ENCODE peak calls at places on chromosomes 12 and 14, in five cellular contexts. Q is right lobe of liver, E is adrenal gland, I is testis, P is sigmoid colon. C is an unnamed sample.

GRCh38 chr14:70904376-70904775 is 2.9 kb upstream of the PCNX1 start:
- DNase-seq in Q (no peak), E (no peak), I (no peak), P (no peak), C (no peak)

GRCh38 chr12:128570191-128571065 is 253.3 kb downstream of the SLC15A4 start:
- DNase-seq in Q (no peak), E (no peak), I (no peak), P (no peak), C (no peak)

GRCh38 chr14:23539209-23539866 is 12.2 kb downstream of the ZFHX2 start:
- DNase-seq in Q (no peak), E (no peak), I (peak), P (no peak), C (no peak)

GRCh38 chr14:106044949-106045596 is 518.7 kb downstream of the TMEM121 start:
- DNase-seq in Q (peak), E (no peak), I (peak), P (no peak), C (peak)

GRCh38 chr12:39884616-39885125 is 221.2 kb downstream of the SLC2A13 start:
- DNase-seq in Q (no peak), E (no peak), I (no peak), P (no peak), C (no peak)

GRCh38 chr12:132600048-132601032 is 10.0 kb downstream of the LRCOL1 start:
- DNase-seq in Q (peak), E (peak), I (peak), P (peak), C (peak)

GRCh38 chr14:68596701-68597100 is 196.2 kb downstream of the ZFP36L1 start:
- DNase-seq in Q (no peak), E (no peak), I (no peak), P (no peak), C (no peak)

GRCh38 chr14:103626150-103626850 is 2.7 kb upstream of the KLC1 start:
- DNase-seq in Q (no peak), E (no peak), I (no peak), P (no peak), C (no peak)

GRCh38 chr14:33794791-33795300 is 156.0 kb downstream of the EGLN3 start:
- DNase-seq in Q (no peak), E (no peak), I (no peak), P (no peak), C (no peak)

GRCh38 chr14:103194256-103195045 is 71.2 kb downstream of the TNFAIP2 start:
- DNase-seq in Q (no peak), E (no peak), I (no peak), P (peak), C (no peak)

GRCh38 chr14:32564591-32564990 is 235.5 kb downstream of the AKAP6 start:
- DNase-seq in Q (no peak), E (no peak), I (no peak), P (no peak), C (no peak)

GRCh38 chr12:40351976-40352375 is 127.2 kb downstream of the LRRK2 start:
- DNase-seq in Q (no peak), E (no peak), I (no peak), P (no peak), C (no peak)

GRCh38 chr14:86057018-86057667 is 527.2 kb downstream of the FLRT2 start:
- DNase-seq in Q (no peak), E (peak), I (peak), P (no peak), C (no peak)

GRCh38 chr14:89325959-89326358 is 91.1 kb downstream of the FOXN3 start:
- DNase-seq in Q (no peak), E (no peak), I (no peak), P (no peak), C (no peak)

GRCh38 chr14:68862954-68863594 is 70.2 kb upstream of the ZFP36L1 start:
- DNase-seq in Q (peak), E (peak), I (peak), P (peak), C (peak)

GRCh38 chr12:52121848-52122838 is 42.6 kb downstream of the SMIM41 start:
- DNase-seq in Q (peak), E (peak), I (peak), P (peak), C (peak)

GRCh38 chr14:31968912-31969311 is 108.2 kb upstream of the ARHGAP5 start:
- DNase-seq in Q (no peak), E (no peak), I (no peak), P (no peak), C (no peak)

GRCh38 chr12:57430931-57431566 is at the start of gene R3HDM2:
- DNase-seq in Q (peak), E (peak), I (peak), P (peak), C (peak)
- TF ChIP-seq POLR2A in Q (peak), E (peak), I (peak), P (peak), C (peak)

GRCh38 chr12:51049525-51049924 is 1.4 kb downstream of the LETMD1 start:
- DNase-seq in Q (no peak), E (no peak), I (no peak), P (no peak), C (no peak)

GRCh38 chr12:51051787-51052186 is 3.7 kb downstream of the LETMD1 start:
- DNase-seq in Q (no peak), E (no peak), I (no peak), P (no peak), C (no peak)

GRCh38 chr12:51048601-51049369 is 658 bp downstream of the LETMD1 start:
- DNase-seq in Q (no peak), E (no peak), I (no peak), P (no peak), C (no peak)

GRCh38 chr12:51047655-51048540 is at the start of gene LETMD1:
- DNase-seq in Q (peak), E (peak), I (peak), P (peak), C (peak)
- TF ChIP-seq POLR2A in Q (peak), E (peak), I (no peak), P (peak), C (peak)

DNA sequence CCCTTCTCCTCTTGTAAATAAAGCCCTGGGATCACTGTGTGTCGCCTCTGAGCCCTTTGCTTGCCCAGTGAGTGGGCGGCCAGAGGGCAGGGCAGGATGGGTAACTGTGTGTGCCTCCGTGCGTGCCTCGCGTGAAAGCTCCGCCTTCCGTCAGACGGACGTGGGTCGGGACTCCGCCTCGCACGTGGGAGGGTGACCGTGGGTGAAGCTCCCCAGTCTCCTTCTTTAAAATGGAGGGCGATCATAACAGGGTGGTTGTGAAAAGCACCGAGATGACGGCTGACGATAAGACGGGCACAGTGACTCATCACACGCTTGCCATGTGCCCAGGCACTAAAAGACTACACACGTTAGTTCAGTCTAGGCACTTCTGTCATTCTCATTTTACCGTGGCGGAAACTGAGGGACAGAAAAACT is 9.2 kb downstream of the PHB2 start:
- DNase-seq in Q (peak), E (peak), I (peak), P (peak), C (no peak)
- TF ChIP-seq POLR2A in Q (peak), E (peak), I (no peak), P (no peak), C (no peak)

DNA sequence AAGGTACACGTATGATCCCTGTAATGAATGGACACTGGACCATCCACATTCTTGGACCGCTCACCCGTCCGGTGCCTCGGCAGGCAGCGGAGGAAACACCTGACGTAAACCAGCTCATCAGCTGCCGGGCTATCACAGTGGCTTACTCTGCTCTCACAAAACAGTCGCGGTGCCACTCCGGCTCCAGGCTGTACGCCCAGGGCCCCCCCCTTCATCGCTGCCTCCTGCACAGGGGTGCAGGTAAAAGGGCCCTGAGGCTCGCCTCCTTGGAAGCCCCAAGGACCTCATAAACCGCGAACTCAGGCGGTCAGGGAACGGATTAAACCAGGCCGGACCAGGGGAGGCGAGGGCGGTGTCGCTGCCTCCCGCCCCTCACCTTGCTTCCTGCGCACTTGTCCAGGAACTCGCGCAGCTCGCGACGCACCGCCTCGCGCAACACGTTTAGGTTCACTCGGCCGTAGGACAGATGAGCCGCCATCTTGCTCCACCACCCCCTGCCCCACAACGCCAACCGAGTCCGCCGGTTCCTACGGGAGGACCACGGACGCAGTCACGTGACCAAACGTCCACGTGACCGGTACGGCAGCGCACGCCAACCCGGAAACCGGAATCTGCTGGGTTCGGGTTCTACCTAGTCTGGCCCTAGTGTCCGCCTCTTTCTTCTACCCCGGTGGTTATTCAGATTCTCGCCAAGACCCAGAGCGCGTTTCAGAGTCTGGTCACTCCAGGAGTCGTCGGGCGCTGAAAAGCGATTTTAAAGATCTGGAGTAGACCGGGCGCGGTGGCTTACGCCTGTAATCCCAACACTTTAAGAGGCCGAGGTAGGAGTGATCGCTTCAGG is at the start of gene VPS33A:
- DNase-seq in Q (peak), E (peak), I (peak), P (peak), C (peak)
- TF ChIP-seq POLR2A in Q (peak), E (peak), I (no peak), P (peak), C (peak)

GRCh38 chr12:113468365-113469223 is 3.1 kb downstream of the LHX5 start:
- DNase-seq in Q (no peak), E (no peak), I (no peak), P (no peak), C (no peak)

GRCh38 chr12:113466770-113467153 is 4.9 kb downstream of the LHX5 start:
- DNase-seq in Q (no peak), E (no peak), I (no peak), P (no peak), C (no peak)

GRCh38 chr12:113465808-113466769 is 5.6 kb downstream of the LHX5 start:
- DNase-seq in Q (no peak), E (no peak), I (no peak), P (no peak), C (no peak)

GRCh38 chr12:113467514-113468364 is 3.9 kb downstream of the LHX5 start:
- DNase-seq in Q (no peak), E (no peak), I (no peak), P (no peak), C (no peak)

DNA sequence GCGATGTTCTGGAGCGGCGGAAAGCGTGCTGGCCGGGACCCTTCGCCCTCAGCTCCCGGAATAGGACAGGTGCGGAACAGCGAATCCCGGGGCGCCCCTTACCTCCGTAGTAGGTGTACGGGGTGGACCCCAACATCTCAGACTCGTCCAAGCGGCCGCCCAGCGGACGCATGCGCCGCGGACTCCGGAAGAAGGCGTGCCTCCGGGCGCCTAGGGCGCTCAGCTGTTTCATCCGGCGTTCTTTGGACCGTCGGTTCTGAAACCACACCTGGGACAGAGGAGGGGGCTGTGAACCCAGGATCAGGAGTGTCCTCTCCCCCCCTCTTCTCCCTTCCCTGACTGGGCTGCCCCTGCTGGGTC is 4.5 kb downstream of the LHX5 start:
- DNase-seq in Q (no peak), E (no peak), I (no peak), P (no peak), C (no peak)
- TF ChIP-seq POLR2A in Q (no peak), E (no peak), I (no peak), P (no peak), C (no peak)

DNA sequence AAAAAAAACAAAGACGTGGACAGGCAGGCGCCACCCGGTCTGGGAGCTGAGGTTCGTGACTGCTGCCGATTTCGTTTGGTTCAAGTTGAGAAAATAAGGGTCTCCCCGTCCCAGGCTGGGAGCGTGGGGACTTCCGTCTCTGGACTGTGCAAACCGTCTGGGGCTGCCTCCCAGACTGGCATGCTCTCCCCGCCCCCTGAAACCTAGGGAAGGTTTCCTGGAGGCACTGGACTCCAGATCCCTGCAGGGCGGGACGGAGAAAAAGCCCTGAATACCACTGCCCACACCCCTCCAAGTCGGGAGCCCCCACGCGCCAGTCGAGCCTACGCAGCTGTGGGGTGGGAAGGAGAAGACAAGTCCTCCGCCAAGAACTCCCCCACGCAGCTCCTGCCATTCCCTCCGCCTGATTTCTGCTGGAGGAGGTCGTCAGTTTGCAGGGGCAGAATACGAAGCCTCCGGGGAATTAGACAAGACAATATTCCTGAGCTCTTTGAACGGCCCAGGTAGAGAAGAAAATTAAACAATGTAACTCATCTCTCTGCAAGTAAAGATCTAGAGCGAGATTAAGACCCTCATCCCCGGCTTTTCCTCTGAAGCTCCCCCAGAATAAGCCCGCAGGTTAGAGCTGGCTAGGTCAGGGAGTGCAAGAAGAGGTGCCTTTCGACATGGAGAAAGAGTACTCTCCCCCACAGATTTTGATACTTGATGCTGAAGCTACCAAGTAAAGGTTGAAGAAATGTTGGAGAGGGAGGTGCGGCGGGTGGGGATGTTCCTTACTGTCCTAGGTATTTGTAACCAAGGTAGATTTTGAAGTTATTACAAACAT is 10.4 kb upstream of the HOXC13 start:
- DNase-seq in Q (no peak), E (no peak), I (no peak), P (no peak), C (no peak)
- TF ChIP-seq POLR2A in Q (no peak), E (no peak), I (no peak), P (no peak), C (no peak)

GRCh38 chr14:96363751-96364336 is 518 bp downstream of the GSKIP start:
- DNase-seq in Q (peak), E (peak), I (peak), P (peak), C (peak)

GRCh38 chr14:96364911-96365310 is 1.6 kb downstream of the GSKIP start:
- DNase-seq in Q (no peak), E (no peak), I (no peak), P (no peak), C (no peak)

GRCh38 chr14:96362071-96362964 is 823 bp downstream of the ATG2B start:
- DNase-seq in Q (no peak), E (peak), I (peak), P (no peak), C (peak)

GRCh38 chr14:96359959-96360358 is 3.2 kb downstream of the ATG2B start:
- DNase-seq in Q (no peak), E (no peak), I (no peak), P (no peak), C (no peak)

DNA sequence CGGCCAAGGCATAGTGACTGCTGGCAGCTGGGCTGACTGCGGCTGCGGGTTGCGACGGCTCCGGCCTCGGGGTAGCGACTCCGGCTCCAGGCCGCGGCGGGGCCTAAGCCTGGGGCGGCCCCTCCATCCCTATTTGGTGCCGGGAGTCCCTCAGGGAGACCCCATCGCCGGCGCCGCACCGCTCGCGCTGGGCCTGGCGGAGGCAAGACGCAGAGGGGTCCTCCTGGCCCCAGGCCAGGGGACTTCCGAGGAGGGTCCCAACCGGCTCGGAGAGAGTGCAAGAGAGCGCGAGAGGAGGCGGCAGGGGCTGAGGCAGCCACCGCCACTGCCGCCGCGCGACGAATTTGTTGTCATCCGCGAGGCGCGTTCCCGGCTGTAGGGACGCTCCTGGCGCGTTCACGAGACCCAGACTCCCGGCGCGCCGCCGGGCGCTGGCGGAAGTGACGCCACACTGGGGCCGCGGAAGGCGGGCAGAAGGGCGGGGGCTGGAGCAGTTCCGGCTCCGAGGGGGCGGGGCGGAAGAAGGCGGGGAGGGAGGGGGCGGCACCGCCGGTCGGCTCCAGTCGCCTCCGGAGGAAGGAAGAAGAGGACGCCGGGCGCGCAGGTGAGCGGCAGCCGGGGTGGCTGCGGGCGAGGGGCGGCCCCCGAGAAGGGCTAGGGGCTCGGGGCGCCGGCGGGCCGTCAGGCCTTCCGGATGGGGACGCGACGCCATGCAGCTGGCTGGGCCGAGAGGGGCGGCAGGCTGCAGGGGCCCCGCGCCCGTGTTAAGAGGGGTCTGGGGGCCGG is at the start of the genes ATG2B and GSKIP:
- DNase-seq in Q (peak), E (peak), I (peak), P (peak), C (peak)
- TF ChIP-seq POLR2A in Q (peak), E (peak), I (no peak), P (peak), C (peak)